ENCODE peak calls at places on chromosome 22, in six cellular contexts. One of them, this sample, is unnamed.

GRCh38 chr22:38314140-38314991 is 2.9 kb downstream of the CSNK1E start:
- DNase-seq in GM12878: no peak
- DNase-seq in GM12892: no peak
- DNase-seq in H1: no peak
- DNase-seq in K562: no peak
- DNase-seq in SK-N-SH: no peak
- DNase-seq in this sample: no peak

GRCh38 chr22:37043828-37044538 is 7.6 kb upstream of the KCTD17 start:
- DNase-seq in GM12878: no peak
- DNase-seq in K562: peak
- DNase-seq in H1: no peak
- DNase-seq in SK-N-SH: peak
- DNase-seq in GM12892: peak
- DNase-seq in this sample: peak

GRCh38 chr22:43802897-43803495 is 9.1 kb downstream of the EFCAB6 start:
- DNase-seq in K562: no peak
- DNase-seq in GM12878: no peak
- DNase-seq in GM12892: no peak
- DNase-seq in H1: no peak
- DNase-seq in SK-N-SH: no peak
- DNase-seq in this sample: no peak

GRCh38 chr22:39144101-39144815 is 8.2 kb downstream of the CBX7 start:
- DNase-seq in H1: no peak
- DNase-seq in SK-N-SH: no peak
- DNase-seq in GM12878: peak
- DNase-seq in GM12892: peak
- DNase-seq in K562: no peak
- DNase-seq in this sample: peak

GRCh38 chr22:50628543-50629134 is 687 bp upstream of the ARSA start:
- DNase-seq in H1: no peak
- DNase-seq in K562: no peak
- DNase-seq in GM12892: no peak
- DNase-seq in SK-N-SH: no peak
- DNase-seq in GM12878: no peak
- DNase-seq in this sample: no peak

GRCh38 chr22:21972293-21972779 is 10.3 kb downstream of the TOP3B start:
- DNase-seq in SK-N-SH: peak
- DNase-seq in GM12878: no peak
- DNase-seq in H1: no peak
- DNase-seq in GM12892: peak
- DNase-seq in K562: peak
- DNase-seq in this sample: peak

GRCh38 chr22:48389916-48390315 is 1437.8 kb downstream of the BRD1 start:
- DNase-seq in SK-N-SH: no peak
- DNase-seq in GM12878: no peak
- DNase-seq in H1: no peak
- DNase-seq in K562: no peak
- DNase-seq in GM12892: no peak
- DNase-seq in this sample: no peak

GRCh38 chr22:35538801-35539321 is 1.8 kb upstream of the RASD2 start:
- DNase-seq in GM12878: no peak
- DNase-seq in GM12892: no peak
- DNase-seq in SK-N-SH: peak
- DNase-seq in K562: peak
- DNase-seq in H1: no peak
- DNase-seq in this sample: no peak

GRCh38 chr22:29079218-29079901 is 6.5 kb downstream of the KREMEN1 start:
- DNase-seq in K562: peak
- DNase-seq in GM12892: no peak
- DNase-seq in SK-N-SH: no peak
- DNase-seq in GM12878: no peak
- DNase-seq in H1: no peak
- DNase-seq in this sample: no peak

GRCh38 chr22:27401321-27401720 is 400.2 kb downstream of the MN1 start:
- DNase-seq in SK-N-SH: no peak
- DNase-seq in GM12878: no peak
- DNase-seq in H1: no peak
- DNase-seq in K562: no peak
- DNase-seq in GM12892: no peak
- DNase-seq in this sample: no peak

GRCh38 chr22:36386900-36387663 is 685 bp downstream of the MYH9 start:
- DNase-seq in SK-N-SH: peak
- DNase-seq in H1: no peak
- DNase-seq in GM12878: no peak
- DNase-seq in K562: peak
- DNase-seq in GM12892: peak
- DNase-seq in this sample: no peak

GRCh38 chr22:42169055-42169469 is 38.5 kb upstream of the CYP2D6 start:
- DNase-seq in GM12878: peak
- DNase-seq in GM12892: peak
- DNase-seq in K562: peak
- DNase-seq in H1: peak
- DNase-seq in SK-N-SH: peak
- DNase-seq in this sample: peak

GRCh38 chr22:47552024-47552423 is 789.6 kb downstream of the TBC1D22A start:
- DNase-seq in GM12892: no peak
- DNase-seq in GM12878: no peak
- DNase-seq in SK-N-SH: no peak
- DNase-seq in K562: no peak
- DNase-seq in H1: no peak
- DNase-seq in this sample: no peak

GRCh38 chr22:50713008-50713385 is 25.0 kb upstream of the ACR start:
- DNase-seq in GM12878: no peak
- DNase-seq in SK-N-SH: no peak
- DNase-seq in H1: no peak
- DNase-seq in K562: no peak
- DNase-seq in GM12892: no peak
- DNase-seq in this sample: no peak

GRCh38 chr22:37254206-37254866 is 10.3 kb upstream of the RAC2 start:
- DNase-seq in SK-N-SH: no peak
- DNase-seq in GM12892: no peak
- DNase-seq in K562: no peak
- DNase-seq in GM12878: no peak
- DNase-seq in H1: no peak
- DNase-seq in this sample: no peak

GRCh38 chr22:29459773-29460172 is 20.2 kb upstream of the NEFH start:
- DNase-seq in K562: no peak
- DNase-seq in GM12892: no peak
- DNase-seq in SK-N-SH: no peak
- DNase-seq in GM12878: no peak
- DNase-seq in H1: no peak
- DNase-seq in this sample: no peak

GRCh38 chr22:43449205-43449830 is 37.5 kb downstream of the MPPED1 start:
- DNase-seq in SK-N-SH: no peak
- DNase-seq in H1: peak
- DNase-seq in GM12892: no peak
- DNase-seq in GM12878: no peak
- DNase-seq in K562: peak
- DNase-seq in this sample: no peak

GRCh38 chr22:21866821-21867527 is 471 bp downstream of the MAPK1 start:
- DNase-seq in GM12892: no peak
- DNase-seq in H1: no peak
- DNase-seq in K562: peak
- DNase-seq in SK-N-SH: no peak
- DNase-seq in GM12878: no peak
- DNase-seq in this sample: no peak

GRCh38 chr22:33034753-33035152 is 23.4 kb downstream of the SYN3 start:
- DNase-seq in GM12878: no peak
- DNase-seq in GM12892: no peak
- DNase-seq in K562: no peak
- DNase-seq in H1: no peak
- DNase-seq in SK-N-SH: no peak
- DNase-seq in this sample: no peak

GRCh38 chr22:43885319-43885671 is 6.5 kb downstream of the PNPLA5 start:
- DNase-seq in GM12892: no peak
- DNase-seq in H1: no peak
- DNase-seq in SK-N-SH: no peak
- DNase-seq in K562: no peak
- DNase-seq in GM12878: no peak
- DNase-seq in this sample: no peak

GRCh38 chr22:19824197-19825015 is 30.3 kb downstream of the GNB1L start:
- DNase-seq in SK-N-SH: no peak
- DNase-seq in GM12878: no peak
- DNase-seq in H1: no peak
- DNase-seq in GM12892: no peak
- DNase-seq in K562: no peak
- DNase-seq in this sample: peak

GRCh38 chr22:19823191-19823590 is 31.5 kb downstream of the GNB1L start:
- DNase-seq in H1: no peak
- DNase-seq in K562: no peak
- DNase-seq in GM12892: peak
- DNase-seq in SK-N-SH: peak
- DNase-seq in GM12878: no peak
- DNase-seq in this sample: peak

GRCh38 chr22:19822301-19823117 is 32.2 kb downstream of the GNB1L start:
- DNase-seq in GM12892: peak
- DNase-seq in GM12878: no peak
- DNase-seq in SK-N-SH: peak
- DNase-seq in K562: no peak
- DNase-seq in H1: no peak
- DNase-seq in this sample: peak

GRCh38 chr22:19825016-19825339 is 29.7 kb downstream of the GNB1L start:
- DNase-seq in H1: no peak
- DNase-seq in GM12878: no peak
- DNase-seq in GM12892: no peak
- DNase-seq in K562: no peak
- DNase-seq in SK-N-SH: no peak
- DNase-seq in this sample: no peak

DNA sequence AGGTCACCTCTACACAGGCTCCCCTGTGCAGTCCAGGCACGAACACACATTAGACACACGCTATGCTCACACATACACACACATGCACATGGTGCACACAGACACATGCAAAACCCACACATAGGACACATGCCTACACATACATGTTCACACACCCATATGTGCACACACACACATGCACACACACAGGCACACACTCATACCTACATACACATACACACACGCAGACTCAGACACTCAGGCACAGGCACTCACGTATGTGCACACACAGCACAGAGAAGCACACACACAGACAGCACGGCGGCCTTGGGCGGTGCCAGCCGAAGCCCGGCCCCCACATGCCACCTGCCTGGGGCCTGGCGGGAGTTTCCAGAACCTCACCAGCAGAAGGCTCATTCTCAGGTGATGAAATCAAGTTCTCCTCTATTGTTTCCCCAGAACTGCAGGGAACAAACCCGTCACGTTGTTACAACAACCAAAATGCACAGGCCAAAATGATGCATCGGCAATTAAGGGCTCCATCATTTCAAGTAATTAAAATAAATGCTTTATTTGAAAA is 31.0 kb downstream of the GNB1L start:
- DNase-seq in SK-N-SH: no peak
- DNase-seq in K562: no peak
- DNase-seq in GM12892: no peak
- DNase-seq in GM12878: no peak
- DNase-seq in H1: no peak
- DNase-seq in this sample: peak
- TF ChIP-seq TAF1 in SK-N-SH: no peak
- TF ChIP-seq TAF1 in K562: no peak
- TF ChIP-seq TAF1 in GM12892: no peak
- TF ChIP-seq TAF1 in GM12878: no peak
- TF ChIP-seq TAF1 in H1: no peak
- TF ChIP-seq TAF1 in this sample: no peak

DNA sequence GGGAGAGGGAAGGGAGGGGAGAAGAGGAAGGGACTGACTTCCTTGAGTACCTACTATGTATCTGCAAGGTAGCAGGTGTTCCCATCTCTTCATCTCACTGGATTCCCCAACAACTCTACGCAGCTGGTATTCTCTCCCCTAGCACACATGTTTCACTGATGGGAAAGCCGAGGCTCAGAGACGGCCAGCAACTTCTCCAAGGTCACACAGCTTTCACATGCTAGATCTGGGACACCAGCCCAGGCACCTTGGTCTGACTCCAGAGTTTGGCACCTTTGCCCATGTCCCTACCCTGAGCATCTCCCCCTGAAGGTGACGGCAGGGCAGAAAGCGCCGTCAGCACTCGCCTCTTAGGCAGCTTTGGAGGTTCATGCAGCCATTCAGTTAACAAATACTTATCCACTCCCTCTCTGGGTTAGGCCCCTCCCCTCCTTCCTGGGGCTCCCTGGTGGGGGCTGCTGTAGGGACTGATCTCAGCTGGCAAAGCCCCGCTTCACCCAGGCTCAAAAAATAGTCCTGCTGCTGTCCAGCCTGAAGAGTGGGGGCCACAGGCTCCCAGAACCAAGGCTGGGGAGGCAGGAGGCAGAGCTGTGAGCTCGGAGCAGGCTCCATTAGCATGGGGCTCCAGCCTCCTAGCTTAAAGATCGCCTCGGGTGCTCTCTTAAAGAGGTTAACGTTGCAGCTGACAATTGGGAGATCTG is 79.4 kb downstream of the IGLL1 start:
- DNase-seq in K562: no peak
- DNase-seq in H1: no peak
- DNase-seq in GM12878: no peak
- DNase-seq in GM12892: no peak
- DNase-seq in SK-N-SH: peak
- DNase-seq in this sample: no peak
- TF ChIP-seq TAF1 in K562: no peak
- TF ChIP-seq TAF1 in H1: no peak
- TF ChIP-seq TAF1 in GM12878: no peak
- TF ChIP-seq TAF1 in GM12892: no peak
- TF ChIP-seq TAF1 in SK-N-SH: no peak
- TF ChIP-seq TAF1 in this sample: no peak

GRCh38 chr22:45968751-45969413 is 8.1 kb downstream of the WNT7B start:
- DNase-seq in H1: no peak
- DNase-seq in GM12892: no peak
- DNase-seq in K562: no peak
- DNase-seq in GM12878: no peak
- DNase-seq in SK-N-SH: peak
- DNase-seq in this sample: no peak
- TF ChIP-seq TAF1 in H1: no peak
- TF ChIP-seq TAF1 in GM12892: no peak
- TF ChIP-seq TAF1 in K562: no peak
- TF ChIP-seq TAF1 in GM12878: no peak
- TF ChIP-seq TAF1 in SK-N-SH: no peak
- TF ChIP-seq TAF1 in this sample: no peak

DNA sequence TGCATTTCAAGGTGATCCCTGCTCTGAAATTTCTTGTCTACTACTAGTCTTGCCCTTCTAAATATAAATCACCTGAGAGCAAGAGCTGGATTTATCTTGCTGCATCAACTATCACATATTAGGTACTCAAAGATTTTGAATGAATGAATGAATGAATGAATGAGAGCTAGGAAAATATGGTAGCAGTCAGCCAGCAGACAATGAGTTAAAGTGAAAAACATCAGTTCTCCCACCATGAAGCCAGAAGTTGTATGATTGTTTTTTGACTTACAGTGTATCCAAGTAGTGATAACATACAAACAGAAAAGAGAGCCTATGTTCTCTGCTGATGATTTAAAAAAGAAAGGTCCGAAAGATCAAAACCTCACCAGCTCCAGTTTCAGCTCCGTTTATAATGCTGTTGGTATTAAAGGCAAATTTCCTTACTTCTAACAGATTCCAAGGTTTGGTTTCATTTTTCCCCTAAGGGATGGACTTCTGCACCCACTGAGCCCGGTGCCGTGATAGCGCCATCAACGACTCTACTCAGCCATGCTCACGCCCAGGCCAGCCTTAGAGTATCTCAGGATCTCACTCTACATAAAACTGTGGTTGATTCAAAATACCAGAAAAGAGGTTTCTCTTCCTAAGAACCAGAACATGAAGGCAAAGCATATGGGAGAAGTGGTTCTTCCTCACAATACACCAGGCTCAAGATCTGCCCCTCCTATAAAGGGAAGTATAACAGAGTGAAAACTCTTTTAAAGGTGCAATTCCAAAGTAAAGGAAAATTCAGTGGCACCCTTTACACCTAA is 92.0 kb downstream of the SGSM3 start:
- DNase-seq in GM12878: no peak
- DNase-seq in SK-N-SH: no peak
- DNase-seq in K562: no peak
- DNase-seq in H1: no peak
- DNase-seq in GM12892: no peak
- DNase-seq in this sample: no peak
- TF ChIP-seq TAF1 in GM12878: no peak
- TF ChIP-seq TAF1 in SK-N-SH: no peak
- TF ChIP-seq TAF1 in K562: no peak
- TF ChIP-seq TAF1 in H1: no peak
- TF ChIP-seq TAF1 in GM12892: no peak
- TF ChIP-seq TAF1 in this sample: no peak

This sample was measured in GM12891.